ENCODE peak calls at places on chromosomes 12 and 14, in six cellular contexts. F, L, W, H, G and M are unnamed samples.

GRCh38 chr12:30525171-30525570 is 170.5 kb downstream of the IPO8 start:
- ATAC-seq in H (no peak), G (no peak), F (no peak), L (peak), W (no peak), M (no peak)

GRCh38 chr12:119375619-119376018 is 41.1 kb downstream of the CCDC60 start:
- ATAC-seq in F (no peak), G (no peak), W (no peak), H (peak), L (peak), M (no peak)

GRCh38 chr12:21831671-21832357 is 57.3 kb upstream of the KCNJ8 start:
- ATAC-seq in H (no peak), W (peak), L (peak), G (peak), F (no peak), M (no peak)

GRCh38 chr14:69632154-69632553 is 20.8 kb downstream of the SUSD6 start:
- ATAC-seq in H (no peak), L (peak), G (no peak), W (peak), F (no peak), M (no peak)

GRCh38 chr12:96164951-96165858 is 29.0 kb upstream of the ELK3 start:
- ATAC-seq in W (no peak), G (peak), H (no peak), L (no peak), F (no peak), M (no peak)

GRCh38 chr12:6547987-6548386 is 7.9 kb downstream of the IFFO1 start:
- ATAC-seq in G (no peak), F (no peak), L (no peak), W (peak), H (no peak), M (peak)

GRCh38 chr12:58566599-58566998 is 353.7 kb downstream of the LRIG3 start:
- ATAC-seq in H (no peak), F (no peak), G (no peak), L (no peak), W (peak), M (peak)

GRCh38 chr12:95718001-95718400 is 72.6 kb downstream of the NTN4 start:
- ATAC-seq in H (no peak), L (peak), W (no peak), G (no peak), F (no peak), M (no peak)

GRCh38 chr14:77593501-77593911 is 22.9 kb downstream of the SPTLC2 start:
- ATAC-seq in H (peak), G (no peak), F (peak), L (peak), W (peak), M (peak)

GRCh38 chr14:67360469-67361206 is 510 bp downstream of the EIF2S1 start:
- ATAC-seq in W (peak), G (peak), L (peak), H (peak), F (peak), M (peak)

GRCh38 chr14:24262821-24263733 is at the start of gene TGM1:
- ATAC-seq in H (peak), F (no peak), W (no peak), L (no peak), G (no peak), M (no peak)

GRCh38 chr12:27424631-27425230 is 21.8 kb upstream of the SMCO2 start:
- ATAC-seq in L (peak), G (peak), H (peak), F (no peak), W (peak), M (peak)

GRCh38 chr14:96146131-96146771 is 58.4 kb upstream of the BDKRB2 start:
- ATAC-seq in F (no peak), W (peak), H (no peak), G (peak), L (peak), M (peak)

GRCh38 chr12:101733166-101733565 is 6.1 kb downstream of the SYCP3 start:
- ATAC-seq in H (no peak), G (no peak), W (no peak), F (no peak), L (no peak), M (no peak)

GRCh38 chr14:95389471-95390011 is 69.8 kb upstream of the CLMN start:
- ATAC-seq in W (no peak), H (no peak), L (peak), G (peak), F (no peak), M (no peak)

GRCh38 chr12:6998708-6999451 is 19.4 kb downstream of the LPCAT3 start:
- ATAC-seq in W (no peak), F (no peak), G (no peak), H (no peak), L (peak), M (no peak)

GRCh38 chr12:14283489-14284144 is 81.9 kb upstream of the ATF7IP start:
- ATAC-seq in G (no peak), F (no peak), W (peak), H (no peak), L (no peak), M (no peak)

GRCh38 chr14:25050494-25051170 is 685 bp upstream of the STXBP6 start:
- ATAC-seq in G (no peak), W (peak), F (no peak), L (peak), H (no peak), M (no peak)

GRCh38 chr12:88408828-88409227 is 171.4 kb downstream of the KITLG start:
- ATAC-seq in W (no peak), F (no peak), G (no peak), H (no peak), L (no peak), M (no peak)

GRCh38 chr12:3148366-3149000 is 71.3 kb downstream of the TSPAN9 start:
- ATAC-seq in H (no peak), G (peak), L (no peak), W (peak), F (no peak), M (no peak)

GRCh38 chr12:55037349-55037748 is 17.6 kb downstream of the NEUROD4 start:
- ATAC-seq in W (no peak), G (no peak), H (peak), F (no peak), L (peak), M (no peak)

GRCh38 chr14:100740196-100740825 is 13.6 kb downstream of the DLK1 start:
- ATAC-seq in L (no peak), G (no peak), W (no peak), H (no peak), F (no peak), M (no peak)

GRCh38 chr14:53017837-53018236 is 67.0 kb upstream of the FERMT2 start:
- ATAC-seq in F (no peak), H (no peak), G (no peak), W (no peak), L (no peak), M (no peak)

GRCh38 chr14:77092676-77093075 is 5.4 kb upstream of the CIPC start:
- ATAC-seq in L (no peak), H (no peak), F (no peak), W (no peak), G (no peak), M (no peak)

GRCh38 chr12:62622177-62622576 is 155.6 kb downstream of the MON2 start:
- ATAC-seq in H (no peak), F (no peak), G (no peak), L (no peak), W (no peak), M (peak)

GRCh38 chr14:95886366-95886765 is 9.7 kb downstream of the TUNAR start:
- ATAC-seq in W (no peak), F (no peak), H (no peak), G (no peak), L (peak), M (peak)

GRCh38 chr12:690466-690865 is 27.2 kb upstream of the NINJ2 start:
- ATAC-seq in G (peak), L (no peak), H (no peak), W (no peak), F (no peak), M (no peak)

GRCh38 chr12:9773216-9773877 is 12.6 kb upstream of the CD69 start:
- ATAC-seq in H (no peak), G (no peak), W (no peak), L (no peak), F (no peak), M (no peak)

GRCh38 chr12:7373226-7373625 is 69.4 kb downstream of the ACSM4 start:
- ATAC-seq in W (no peak), F (no peak), G (no peak), H (no peak), L (no peak), M (no peak)

GRCh38 chr12:124030008-124030407 is 57.0 kb downstream of the ZNF664 start:
- ATAC-seq in W (peak), H (no peak), L (no peak), F (no peak), G (no peak), M (peak)

GRCh38 chr12:47860873-47861272 is 41.2 kb upstream of the HDAC7 start:
- ATAC-seq in G (no peak), W (no peak), L (no peak), F (peak), H (peak), M (no peak)

GRCh38 chr14:103058209-103059055 is 1.1 kb upstream of the CDC42BPB start:
- ATAC-seq in G (no peak), H (no peak), W (peak), L (peak), F (peak), M (peak)

GRCh38 chr12:19185262-19185929 is 55.9 kb downstream of the PLEKHA5 start:
- ATAC-seq in H (no peak), L (no peak), F (no peak), W (no peak), G (no peak), M (no peak)

GRCh38 chr12:101795786-101796185 is 35.0 kb downstream of the GNPTAB start:
- ATAC-seq in G (no peak), W (no peak), L (no peak), F (no peak), H (peak), M (no peak)

GRCh38 chr14:31527087-31527486 is 34.1 kb upstream of the NUBPL start:
- ATAC-seq in L (no peak), F (no peak), W (no peak), G (no peak), H (peak), M (no peak)

GRCh38 chr14:73714656-73715081 is 485 bp upstream of the PNMA1 start:
- ATAC-seq in L (no peak), W (peak), G (no peak), F (no peak), H (no peak), M (peak)

GRCh38 chr12:110923192-110923591 is 2.8 kb upstream of the MYL2 start:
- ATAC-seq in F (no peak), L (no peak), H (no peak), W (no peak), G (no peak), M (no peak)